ENCODE peak calls at places on chromosomes 5 and 9, in four cellular contexts. One of them, this sample, is unnamed.

GRCh38 chr9:69599232-69599971 is 72.8 kb downstream of the APBA1 start:
- DNase-seq in effector CD8-positive, alpha-beta T cell: no peak
- DNase-seq in immature natural killer cell: no peak
- DNase-seq in fibroblast of mammary gland: peak
- DNase-seq in this sample: no peak

GRCh38 chr9:16118090-16118489 is 565.2 kb downstream of the CCDC171 start:
- DNase-seq in fibroblast of mammary gland: no peak
- DNase-seq in immature natural killer cell: no peak
- DNase-seq in effector CD8-positive, alpha-beta T cell: no peak
- DNase-seq in this sample: no peak

GRCh38 chr9:94785211-94786169 is 59.0 kb downstream of the AOPEP start:
- DNase-seq in fibroblast of mammary gland: no peak
- DNase-seq in effector CD8-positive, alpha-beta T cell: no peak
- DNase-seq in immature natural killer cell: no peak
- DNase-seq in this sample: peak

GRCh38 chr5:59712836-59713487 is 180.6 kb downstream of the PDE4D start:
- DNase-seq in effector CD8-positive, alpha-beta T cell: no peak
- DNase-seq in immature natural killer cell: no peak
- DNase-seq in fibroblast of mammary gland: peak
- DNase-seq in this sample: no peak

GRCh38 chr9:111094433-111095421 is 56.5 kb upstream of the LPAR1 start:
- DNase-seq in effector CD8-positive, alpha-beta T cell: no peak
- DNase-seq in fibroblast of mammary gland: peak
- DNase-seq in immature natural killer cell: no peak
- DNase-seq in this sample: peak

GRCh38 chr5:142053434-142054253 is 40.8 kb upstream of the GNPDA1 start:
- DNase-seq in fibroblast of mammary gland: peak
- DNase-seq in effector CD8-positive, alpha-beta T cell: no peak
- DNase-seq in immature natural killer cell: no peak
- DNase-seq in this sample: peak

GRCh38 chr5:91212336-91213092 is 170.6 kb downstream of the ARRDC3 start:
- DNase-seq in fibroblast of mammary gland: peak
- DNase-seq in immature natural killer cell: no peak
- DNase-seq in effector CD8-positive, alpha-beta T cell: no peak
- DNase-seq in this sample: no peak

GRCh38 chr9:123757547-123757946 is 172.4 kb downstream of the DENND1A start:
- DNase-seq in immature natural killer cell: no peak
- DNase-seq in fibroblast of mammary gland: no peak
- DNase-seq in effector CD8-positive, alpha-beta T cell: no peak
- DNase-seq in this sample: no peak

GRCh38 chr5:43401827-43402226 is 10.4 kb downstream of the CCL28 start:
- DNase-seq in effector CD8-positive, alpha-beta T cell: no peak
- DNase-seq in fibroblast of mammary gland: peak
- DNase-seq in immature natural killer cell: no peak
- DNase-seq in this sample: no peak

GRCh38 chr5:178207183-178207916 is 3.0 kb downstream of the HNRNPAB start:
- DNase-seq in immature natural killer cell: no peak
- DNase-seq in fibroblast of mammary gland: peak
- DNase-seq in effector CD8-positive, alpha-beta T cell: no peak
- DNase-seq in this sample: no peak

GRCh38 chr5:136062563-136063274 is 33.9 kb downstream of the TGFBI start:
- DNase-seq in fibroblast of mammary gland: peak
- DNase-seq in immature natural killer cell: peak
- DNase-seq in effector CD8-positive, alpha-beta T cell: no peak
- DNase-seq in this sample: peak

GRCh38 chr9:90773593-90773992 is 28.0 kb upstream of the SYK start:
- DNase-seq in effector CD8-positive, alpha-beta T cell: no peak
- DNase-seq in immature natural killer cell: no peak
- DNase-seq in fibroblast of mammary gland: no peak
- DNase-seq in this sample: peak

GRCh38 chr9:79384091-79384490 is 187.7 kb upstream of the TLE4 start:
- DNase-seq in fibroblast of mammary gland: no peak
- DNase-seq in effector CD8-positive, alpha-beta T cell: no peak
- DNase-seq in immature natural killer cell: no peak
- DNase-seq in this sample: no peak

GRCh38 chr5:172751761-172752510 is 19.1 kb downstream of the DUSP1 start:
- DNase-seq in immature natural killer cell: no peak
- DNase-seq in effector CD8-positive, alpha-beta T cell: no peak
- DNase-seq in fibroblast of mammary gland: no peak
- DNase-seq in this sample: no peak

GRCh38 chr5:10118150-10118549 is 131.5 kb downstream of the ATPSCKMT start:
- DNase-seq in fibroblast of mammary gland: peak
- DNase-seq in immature natural killer cell: no peak
- DNase-seq in effector CD8-positive, alpha-beta T cell: no peak
- DNase-seq in this sample: no peak

GRCh38 chr5:72407541-72407940 is 87.4 kb downstream of the PTCD2 start:
- DNase-seq in immature natural killer cell: no peak
- DNase-seq in effector CD8-positive, alpha-beta T cell: no peak
- DNase-seq in fibroblast of mammary gland: peak
- DNase-seq in this sample: no peak

GRCh38 chr5:143342607-143343006 is 60.9 kb downstream of the NR3C1 start:
- DNase-seq in immature natural killer cell: no peak
- DNase-seq in fibroblast of mammary gland: no peak
- DNase-seq in effector CD8-positive, alpha-beta T cell: no peak
- DNase-seq in this sample: no peak

GRCh38 chr9:137130176-137130755 is 8.7 kb upstream of the GRIN1 start:
- DNase-seq in effector CD8-positive, alpha-beta T cell: no peak
- DNase-seq in fibroblast of mammary gland: peak
- DNase-seq in immature natural killer cell: no peak
- DNase-seq in this sample: no peak

This sample was measured in pons.